ENCODE peak calls at places on chromosomes 16 and 17, in ten cellular contexts. A, O, G, Q, R, U, X, F, E and L are unnamed samples.

GRCh38 chr16:62068747-62069146 is 32.5 kb upstream of the CDH8 start:
- DNase-seq in G (no peak), F (no peak), A (no peak), Q (no peak), O (no peak), U (no peak), E (no peak), X (no peak), R (no peak), L (peak; percentile 9)

GRCh38 chr17:1724351-1724868 is at the start of gene WDR81:
- DNase-seq in U (peak; percentile 91), Q (peak; percentile 94), F (peak; percentile 99), E (peak; percentile 92), G (peak; percentile 58), X (peak; percentile 81), O (no peak), A (peak; percentile 88), R (peak; percentile 93), L (peak; percentile 98)

GRCh38 chr17:49861150-49861884 is 13.4 kb upstream of the TAC4 start:
- DNase-seq in A (peak; percentile 40), R (peak; percentile 68), F (no peak), E (peak; percentile 82), Q (peak; percentile 25), U (no peak), O (no peak), X (peak; percentile 41), G (no peak), L (peak; percentile 75)

GRCh38 chr17:74760404-74761105 is 12.1 kb downstream of the NHERF1 start:
- DNase-seq in X (no peak), A (no peak), U (no peak), O (no peak), R (no peak), G (no peak), E (no peak), Q (no peak), F (no peak), L (no peak)

GRCh38 chr16:58836427-58836826 is 102.3 kb upstream of the GOT2 start:
- DNase-seq in G (no peak), O (no peak), E (no peak), Q (no peak), U (no peak), A (no peak), F (no peak), X (no peak), R (no peak), L (no peak)

GRCh38 chr16:4682616-4683254 is 10.6 kb upstream of the NUDT16L1 start:
- DNase-seq in R (peak; percentile 70), Q (no peak), O (no peak), X (no peak), E (no peak), G (no peak), A (peak; percentile 59), U (peak; percentile 42), F (no peak), L (no peak)

GRCh38 chr17:29379084-29379811 is 10.9 kb upstream of the TAOK1 start:
- DNase-seq in Q (peak; percentile 25), R (no peak), A (no peak), X (no peak), E (no peak), O (no peak), U (no peak), F (no peak), G (no peak), L (no peak)

GRCh38 chr17:81285894-81286293 is 9.2 kb downstream of the SLC38A10 start:
- DNase-seq in Q (no peak), R (no peak), E (no peak), U (no peak), G (no peak), F (no peak), O (no peak), X (no peak), A (no peak), L (no peak)

GRCh38 chr16:74438492-74438979 is 17.3 kb upstream of the CLEC18B start:
- DNase-seq in F (no peak), G (no peak), Q (no peak), U (no peak), X (no peak), E (no peak), O (no peak), R (no peak), A (no peak), L (no peak)

GRCh38 chr17:35129154-35129972 is 7.9 kb downstream of the FNDC8 start:
- DNase-seq in F (no peak), X (no peak), O (no peak), R (no peak), G (no peak), U (no peak), E (no peak), A (no peak), Q (no peak), L (no peak)

GRCh38 chr16:27355610-27356009 is 41.8 kb downstream of the IL4R start:
- DNase-seq in X (no peak), F (peak; percentile 90), U (peak; percentile 19), R (no peak), O (no peak), G (no peak), E (no peak), A (peak; percentile 41), Q (peak; percentile 50), L (no peak)

GRCh38 chr16:77540656-77541055 is 105.8 kb upstream of the ADAMTS18 start:
- DNase-seq in U (no peak), O (no peak), A (no peak), F (no peak), G (no peak), Q (no peak), E (no peak), X (no peak), R (no peak), L (no peak)

GRCh38 chr17:72393553-72393952 is 272.7 kb downstream of the SOX9 start:
- DNase-seq in R (no peak), U (no peak), G (no peak), O (no peak), Q (no peak), X (no peak), E (peak; percentile 74), F (no peak), A (no peak), L (no peak)

GRCh38 chr17:75587718-75588545 is at the start of gene MYO15B:
- DNase-seq in F (peak; percentile 91), O (no peak), A (peak; percentile 75), R (peak; percentile 74), X (no peak), G (no peak), U (peak; percentile 25), Q (peak; percentile 71), E (no peak), L (peak; percentile 78)

GRCh38 chr17:21275579-21276339 is 8.8 kb upstream of the MAP2K3 start:
- DNase-seq in U (peak; percentile 93), R (peak; percentile 93), X (peak; percentile 81), A (peak; percentile 93), G (no peak), F (peak; percentile 99), O (peak; percentile 43), Q (peak; percentile 97), E (peak; percentile 98), L (peak; percentile 98)
- TF ChIP-seq POLR2A in U (peak; percentile 71), R (no peak), X (no peak), A (no peak), G (peak; percentile 49), F (no peak), O (peak; percentile 81), Q (peak; percentile 64), E (peak; percentile 90), L (no peak)

DNA sequence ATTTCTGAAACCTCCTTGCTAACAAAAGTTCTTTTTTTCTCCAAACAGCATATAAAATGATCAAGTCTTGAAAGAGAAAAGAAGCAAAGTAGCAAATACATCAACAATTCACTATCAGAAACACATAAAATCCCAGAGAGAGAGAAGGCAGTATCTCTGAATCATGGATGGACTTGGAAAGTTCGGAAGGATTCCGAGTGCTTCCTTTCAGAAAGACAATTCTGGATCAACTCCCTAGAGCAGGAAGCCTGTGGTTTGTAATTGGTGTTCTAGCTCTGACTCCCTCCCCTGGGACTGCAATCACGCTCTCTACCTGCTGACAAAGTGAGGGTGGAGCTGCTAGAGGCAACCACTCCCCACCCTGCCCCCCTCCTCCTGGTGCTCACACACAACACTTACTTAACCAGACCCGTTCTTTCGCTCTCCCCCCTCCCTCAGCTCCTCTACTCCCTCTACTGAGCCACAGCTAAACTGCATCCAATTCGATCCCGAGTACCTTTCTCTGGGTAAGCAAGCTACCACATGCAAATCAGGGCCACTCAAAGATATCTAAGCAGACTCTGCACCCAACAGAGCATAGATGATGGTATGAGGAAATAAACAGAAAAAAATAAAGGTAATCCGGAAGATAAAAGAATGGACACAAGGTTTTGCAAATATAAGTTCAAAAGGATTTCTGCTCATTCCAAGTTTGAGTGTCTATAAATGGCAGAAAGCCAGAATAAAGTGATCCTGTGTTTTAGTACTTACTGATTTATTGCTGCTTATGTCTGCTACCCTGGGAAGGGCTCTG is at the start of gene RNF43:
- DNase-seq in G (peak; percentile 77), Q (peak; percentile 96), U (peak; percentile 84), A (peak; percentile 83), O (peak; percentile 98), R (peak; percentile 81), F (peak; percentile 95), X (peak; percentile 98), E (peak; percentile 98), L (peak; percentile 76)
- TF ChIP-seq POLR2A in G (peak; percentile 72), Q (peak; percentile 97), U (no peak), A (no peak), O (no peak), R (no peak), F (no peak), X (peak; percentile 66), E (no peak), L (no peak)

DNA sequence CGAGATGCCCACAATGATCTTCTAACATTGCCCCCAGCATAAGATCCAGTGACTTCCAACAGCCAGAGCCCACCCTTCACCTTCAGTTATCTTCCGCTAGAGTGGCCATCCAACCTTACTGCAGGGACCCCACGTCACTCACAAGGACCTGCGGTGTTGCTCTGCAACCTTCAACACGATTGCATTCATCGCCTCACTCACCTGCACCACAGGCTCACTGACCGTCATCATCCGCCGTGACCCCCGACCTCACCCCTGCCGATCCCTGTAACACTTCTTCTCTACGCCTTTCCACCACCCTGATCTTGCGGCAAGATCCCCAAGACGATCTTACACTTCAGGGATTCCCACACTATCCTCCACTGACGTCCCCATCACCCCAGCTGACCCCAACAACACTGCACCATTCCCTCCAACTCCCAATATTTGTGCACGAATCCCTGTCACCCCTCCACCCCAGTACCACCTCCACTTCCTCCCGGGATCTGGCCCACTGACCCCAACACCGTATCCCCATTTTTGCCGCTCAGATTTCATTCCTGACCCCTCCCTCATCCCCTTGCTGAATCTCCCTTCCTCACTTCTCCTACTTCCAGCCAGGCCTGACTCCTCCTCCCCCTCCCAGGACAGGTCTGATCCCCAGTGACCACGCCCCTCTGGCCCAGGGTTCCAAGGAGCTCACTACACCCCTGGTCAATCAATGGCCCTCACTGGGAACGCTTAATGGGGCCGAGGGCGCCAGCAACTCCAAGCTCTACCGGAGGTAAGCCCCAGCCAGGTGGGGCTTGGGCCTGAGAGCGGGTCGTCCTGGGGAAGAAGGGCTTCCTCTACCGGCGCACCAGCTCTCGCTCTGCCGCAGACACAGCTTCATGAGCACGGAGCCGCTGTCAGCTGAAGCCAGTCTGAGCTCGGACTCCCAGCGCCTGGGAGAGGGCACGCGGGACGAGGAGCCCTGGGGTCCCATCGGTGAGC is 7.6 kb downstream of the RUNDC3A start:
- DNase-seq in U (no peak), G (no peak), A (no peak), Q (no peak), X (no peak), O (no peak), R (no peak), F (no peak), E (no peak), L (no peak)
- TF ChIP-seq POLR2A in U (no peak), G (no peak), A (no peak), Q (no peak), X (no peak), O (peak; percentile 43), R (no peak), F (no peak), E (no peak), L (no peak)

GRCh38 chr17:51796026-51796425 is 362.5 kb downstream of the CA10 start:
- DNase-seq in U (no peak), A (no peak), G (no peak), Q (no peak), R (no peak), E (no peak), X (no peak), O (no peak), F (no peak), L (no peak)
- TF ChIP-seq POLR2A in U (no peak), A (no peak), G (no peak), Q (no peak), R (no peak), E (no peak), X (no peak), O (no peak), F (no peak), L (no peak)